ENCODE peak calls at places on chromosomes 5 and 9, in five cellular contexts. I is lower leg skin, T is nephron progenitor cell, W is small intestine, U is HTR-8/SVneo. P is an unnamed sample.

GRCh38 chr9:136052991-136053756 is 41.9 kb downstream of the NACC2 start:
- DNase-seq in U (no peak), T (peak), I (no peak), W (peak), P (no peak)

GRCh38 chr5:38655691-38656090 is 99.2 kb upstream of the LIFR start:
- DNase-seq in I (no peak), U (no peak), W (no peak), T (no peak), P (no peak)

GRCh38 chr5:77849308-77849900 is 73.3 kb upstream of the TBCA start:
- DNase-seq in T (no peak), W (no peak), I (no peak), U (no peak), P (no peak)

GRCh38 chr5:158039441-158039840 is 180.5 kb upstream of the CLINT1 start:
- DNase-seq in W (no peak), I (no peak), U (no peak), T (no peak), P (no peak)

GRCh38 chr9:4987996-4988421 is 2.9 kb downstream of the JAK2 start:
- DNase-seq in U (peak), T (peak), I (peak), W (peak), P (peak)

GRCh38 chr5:31982661-31983060 is 191.5 kb downstream of the GOLPH3 start:
- DNase-seq in T (no peak), U (no peak), I (no peak), W (no peak), P (no peak)

GRCh38 chr9:121765021-121765950 is 113.9 kb downstream of the DAB2IP start:
- DNase-seq in W (no peak), U (peak), I (no peak), T (no peak), P (no peak)

GRCh38 chr5:132839426-132840301 is 9.2 kb upstream of the SHROOM1 start:
- DNase-seq in U (no peak), T (no peak), I (no peak), W (peak), P (no peak)